ENCODE peak calls at places on chromosomes 13 and 19, in nine cellular contexts. W is WTC11; Z is thoracic aorta; B is AG04450; Y is natural killer cell; U is CD4-positive, alpha-beta T cell; G is PC-3; L is AG09319; S is heart left ventricle. D is an unnamed sample.

GRCh38 chr13:111666377-111666776 is 345.9 kb downstream of the TEX29 start:
- DNase-seq in W (no peak), Z (no peak), B (no peak), Y (no peak), U (no peak), G (no peak), L (no peak), S (no peak), D (no peak)

GRCh38 chr13:36275190-36276002 is 22.2 kb downstream of the CCDC169 start:
- DNase-seq in W (no peak), Z (no peak), B (peak), Y (no peak), U (no peak), G (peak), L (peak), S (no peak), D (no peak)

GRCh38 chr13:86269511-86269910 is 470.3 kb upstream of the SLITRK6 start:
- DNase-seq in W (no peak), Z (no peak), B (no peak), Y (no peak), U (no peak), G (no peak), L (no peak), S (no peak), D (no peak)

GRCh38 chr19:50050406-50051223 is 24.8 kb downstream of the ZNF473 start:
- DNase-seq in W (peak), Z (peak), B (peak), Y (peak), U (peak), G (peak), L (peak), S (peak), D (peak)

GRCh38 chr19:10450853-10451609 is 30.7 kb downstream of the PDE4A start:
- DNase-seq in W (peak), Z (no peak), B (no peak), Y (no peak), U (no peak), G (peak), L (no peak), S (no peak), D (no peak)

GRCh38 chr19:52941941-52942370 is 18.7 kb upstream of the ZNF888 start:
- DNase-seq in W (peak), Z (no peak), B (no peak), Y (peak), U (peak), G (peak), L (no peak), S (no peak), D (no peak)

GRCh38 chr13:41767801-41768200 is 193.1 kb downstream of the VWA8 start:
- DNase-seq in W (no peak), Z (no peak), B (no peak), Y (no peak), U (no peak), G (peak), L (no peak), S (no peak), D (no peak)

GRCh38 chr13:51959773-51960172 is 51.5 kb downstream of the ATP7B start:
- DNase-seq in W (no peak), Z (no peak), B (no peak), Y (no peak), U (no peak), G (no peak), L (no peak), S (no peak), D (no peak)

GRCh38 chr19:41616785-41617621 is 9.9 kb downstream of the CEACAM4 start:
- DNase-seq in W (peak), Z (no peak), B (no peak), Y (no peak), U (no peak), G (peak), L (no peak), S (no peak), D (no peak)

GRCh38 chr13:20191902-20192469 is 752 bp downstream of the GJB2 start:
- DNase-seq in W (peak), Z (no peak), B (no peak), Y (no peak), U (no peak), G (peak), L (no peak), S (no peak), D (no peak)

GRCh38 chr19:53849237-53849676 is 18.4 kb upstream of the MYADM start:
- DNase-seq in W (no peak), Z (no peak), B (no peak), Y (no peak), U (no peak), G (peak), L (no peak), S (peak), D (no peak)

GRCh38 chr13:95411641-95412040 is 110.4 kb upstream of the ABCC4 start:
- DNase-seq in W (no peak), Z (no peak), B (no peak), Y (no peak), U (no peak), G (no peak), L (peak), S (no peak), D (no peak)

GRCh38 chr19:33577947-33578346 is 43.8 kb upstream of the CHST8 start:
- DNase-seq in W (no peak), Z (no peak), B (no peak), Y (no peak), U (no peak), G (no peak), L (no peak), S (no peak), D (no peak)

GRCh38 chr19:800360-801029 is 3.2 kb downstream of the PTBP1 start:
- DNase-seq in W (no peak), Z (no peak), B (no peak), Y (no peak), U (no peak), G (peak), L (no peak), S (peak), D (peak)

GRCh38 chr19:49017666-49018351 is 918 bp upstream of the LHB start:
- DNase-seq in W (peak), Z (no peak), B (no peak), Y (peak), U (peak), G (peak), L (no peak), S (peak), D (no peak)
- TF ChIP-seq CTCF in W (no peak), Z (peak), B (peak), Y (peak), U (peak), G (peak), L (peak), S (peak), D (peak)

DNA sequence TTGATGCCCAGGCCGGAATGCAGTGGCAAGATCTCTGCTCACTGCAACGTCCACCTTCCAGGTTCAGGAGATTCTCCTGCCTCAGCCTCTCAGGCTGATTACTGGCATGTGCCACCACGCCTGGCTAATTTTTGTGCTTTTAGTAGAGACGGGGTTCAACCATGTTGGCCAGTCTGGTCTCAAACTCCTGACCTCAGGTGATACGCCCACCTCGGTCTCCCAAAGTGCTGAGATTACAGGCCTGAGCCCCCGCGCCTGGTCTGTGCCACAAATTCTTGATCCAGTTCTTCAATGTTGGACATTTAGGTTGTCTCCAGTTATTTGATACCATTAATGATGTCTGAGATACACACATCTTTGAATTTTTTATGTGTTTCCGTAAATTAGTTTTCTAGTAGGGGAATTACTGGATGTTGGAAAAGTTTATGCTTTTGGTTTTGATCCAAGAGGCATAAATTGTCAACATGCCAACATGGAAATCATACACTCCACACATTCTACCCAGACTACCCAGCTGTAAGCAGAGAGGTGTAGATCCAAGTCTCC is 525 bp upstream of the COG3 start:
- DNase-seq in W (no peak), Z (no peak), B (no peak), Y (no peak), U (no peak), G (no peak), L (no peak), S (peak), D (no peak)
- TF ChIP-seq CTCF in W (no peak), Z (peak), B (no peak), Y (no peak), U (no peak), G (no peak), L (no peak), S (peak), D (peak)

DNA sequence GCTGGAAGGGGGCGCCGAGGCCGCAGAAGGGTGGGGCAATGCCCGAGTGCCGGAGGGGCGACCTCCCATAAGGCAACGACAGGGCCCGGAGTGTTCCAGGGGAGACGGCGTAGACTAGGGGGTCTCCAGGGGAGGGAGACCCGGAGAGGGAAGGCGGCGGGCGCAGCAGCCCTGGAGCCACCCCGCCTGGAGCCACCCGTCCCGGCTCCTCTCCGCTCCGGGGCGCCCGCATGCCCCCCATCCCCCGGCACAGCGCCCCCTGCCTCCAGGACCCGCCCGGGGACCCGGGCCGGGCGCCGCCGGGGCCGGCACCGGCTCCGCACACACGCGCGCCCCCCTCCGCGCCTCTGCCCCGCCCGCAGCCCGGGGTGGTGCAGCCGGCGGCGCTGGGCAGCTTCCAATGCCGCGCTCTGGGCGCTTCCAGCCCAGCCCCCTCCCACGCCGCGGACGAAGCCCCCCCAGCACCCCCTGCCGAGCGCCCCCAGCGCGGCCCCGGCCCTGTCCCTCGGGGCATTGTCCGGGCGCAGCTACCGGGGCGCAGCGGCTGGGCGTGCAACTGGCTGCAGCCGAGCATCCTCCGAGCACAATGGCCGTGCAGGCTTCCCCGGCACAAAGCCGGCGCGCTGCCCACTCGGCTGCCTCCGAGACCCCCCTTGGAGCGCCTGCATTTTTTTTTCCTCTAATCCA is 519 bp downstream of the PTPRS start:
- DNase-seq in W (peak), Z (no peak), B (no peak), Y (no peak), U (no peak), G (peak), L (no peak), S (no peak), D (no peak)
- TF ChIP-seq CTCF in W (peak), Z (no peak), B (no peak), Y (no peak), U (no peak), G (peak), L (no peak), S (no peak), D (peak)

GRCh38 chr19:48103922-48104321 is 6.7 kb downstream of the PLA2G4C start:
- DNase-seq in W (no peak), Z (no peak), B (no peak), Y (no peak), U (no peak), G (no peak), L (no peak), S (no peak), D (no peak)

GRCh38 chr19:48102870-48103751 is 7.5 kb downstream of the PLA2G4C start:
- DNase-seq in W (peak), Z (no peak), B (no peak), Y (no peak), U (no peak), G (peak), L (no peak), S (no peak), D (no peak)
- TF ChIP-seq CTCF in W (peak), Z (peak), B (peak), Y (peak), U (peak), G (peak), L (peak), S (peak), D (peak)

DNA sequence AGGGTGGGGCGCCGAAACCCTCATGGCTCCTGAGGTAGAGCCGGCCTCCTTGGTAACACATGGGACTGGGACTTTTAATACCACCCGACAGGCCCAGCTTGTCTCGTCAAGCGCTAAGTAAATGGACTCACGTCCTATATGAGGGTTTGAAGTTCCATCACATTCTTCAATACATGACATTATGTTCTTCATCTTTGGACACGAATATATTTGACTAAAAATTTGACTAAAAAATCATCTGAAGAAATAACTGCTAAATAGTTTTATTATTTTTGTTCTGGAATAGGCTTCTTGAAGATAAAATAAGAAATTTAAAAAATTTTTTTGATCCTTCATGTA is 335 bp upstream of the ZNF607 start:
- DNase-seq in W (no peak), Z (no peak), B (no peak), Y (no peak), U (no peak), G (no peak), L (no peak), S (no peak), D (no peak)
- TF ChIP-seq CTCF in W (no peak), Z (peak), B (no peak), Y (no peak), U (no peak), G (no peak), L (no peak), S (no peak), D (no peak)

GRCh38 chr13:49792550-49793324 is at the start of gene KPNA3:
- DNase-seq in W (peak), Z (peak), B (peak), Y (peak), U (peak), G (peak), L (peak), S (peak), D (peak)
- TF ChIP-seq CTCF in W (no peak), Z (peak), B (no peak), Y (no peak), U (no peak), G (no peak), L (no peak), S (peak), D (peak)

GRCh38 chr19:46731584-46731983 is 14.3 kb upstream of the FKRP start:
- DNase-seq in W (no peak), Z (no peak), B (no peak), Y (no peak), U (no peak), G (no peak), L (no peak), S (no peak), D (no peak)

GRCh38 chr19:46731007-46731501 is 14.1 kb upstream of the PRKD2 start:
- DNase-seq in W (no peak), Z (no peak), B (peak), Y (no peak), U (no peak), G (peak), L (peak), S (no peak), D (no peak)

GRCh38 chr19:46733693-46734240 is 12.1 kb upstream of the FKRP start:
- DNase-seq in W (no peak), Z (no peak), B (no peak), Y (no peak), U (no peak), G (no peak), L (no peak), S (no peak), D (no peak)

GRCh38 chr19:46732172-46732938 is 13.5 kb upstream of the FKRP start:
- DNase-seq in W (no peak), Z (no peak), B (no peak), Y (no peak), U (no peak), G (no peak), L (no peak), S (no peak), D (no peak)

GRCh38 chr19:46732966-46733692 is 12.7 kb upstream of the FKRP start:
- DNase-seq in W (no peak), Z (no peak), B (no peak), Y (no peak), U (no peak), G (peak), L (no peak), S (no peak), D (no peak)
- TF ChIP-seq CTCF in W (no peak), Z (no peak), B (no peak), Y (no peak), U (no peak), G (no peak), L (no peak), S (no peak), D (no peak)